ENCODE peak calls at places on chromosomes 2 and 18, in four cellular contexts. F is GM12878, W is K562, V is HepG2. J is an unnamed sample.

GRCh38 chr2:1611886-1612285 is 132.4 kb downstream of the PXDN start:
- DNase-seq in F (no peak), W (no peak), V (no peak), J (no peak)

GRCh38 chr2:180130403-180130802 is 123.3 kb upstream of the CWC22 start:
- DNase-seq in F (no peak), W (no peak), V (no peak), J (no peak)

GRCh38 chr2:165609672-165610071 is 140.2 kb downstream of the CSRNP3 start:
- DNase-seq in F (no peak), W (no peak), V (no peak), J (no peak)

GRCh38 chr2:108947271-108947907 is 41.6 kb downstream of the EDAR start:
- DNase-seq in F (no peak), W (no peak), V (no peak), J (no peak)

GRCh38 chr2:34029073-34029472 is 430.0 kb upstream of the FAM98A start:
- DNase-seq in F (no peak), W (no peak), V (no peak), J (no peak)

GRCh38 chr2:158079672-158080071 is 22.0 kb upstream of the UPP2 start:
- DNase-seq in F (no peak), W (no peak), V (peak), J (no peak)

GRCh38 chr2:61421611-61422010 is 49.3 kb downstream of the USP34 start:
- DNase-seq in F (no peak), W (no peak), V (no peak), J (no peak)

GRCh38 chr2:178553047-178553446 is 72.8 kb downstream of the PLEKHA3 start:
- DNase-seq in F (no peak), W (no peak), V (no peak), J (no peak)

GRCh38 chr2:237790353-237790752 is 8.2 kb upstream of the RBM44 start:
- DNase-seq in F (no peak), W (no peak), V (no peak), J (no peak)

GRCh38 chr18:73240899-73241298 is 373.1 kb upstream of the NETO1 start:
- DNase-seq in F (no peak), W (no peak), V (no peak), J (no peak)

GRCh38 chr18:12630136-12630535 is 27.8 kb downstream of the SPIRE1 start:
- DNase-seq in F (no peak), W (no peak), V (no peak), J (no peak)

GRCh38 chr2:197873293-197873701 is 68.9 kb downstream of the PLCL1 start:
- DNase-seq in F (no peak), W (no peak), V (no peak), J (peak)

GRCh38 chr2:17084882-17085281 is 419.2 kb upstream of the CYRIA start:
- DNase-seq in F (no peak), W (no peak), V (no peak), J (no peak)

GRCh38 chr2:6370753-6371152 is 495.0 kb downstream of the CMPK2 start:
- DNase-seq in F (no peak), W (no peak), V (no peak), J (no peak)

GRCh38 chr2:236875906-236876505 is 209.7 kb upstream of the COPS8 start:
- DNase-seq in F (no peak), W (no peak), V (no peak), J (no peak)

GRCh38 chr2:119755906-119756305 is 3.8 kb upstream of the PTPN4 start:
- DNase-seq in F (no peak), W (no peak), V (no peak), J (no peak)

GRCh38 chr18:59005266-59005665 is 134.4 kb upstream of the SEC11C start:
- DNase-seq in F (no peak), W (no peak), V (no peak), J (no peak)

GRCh38 chr2:634670-635395 is 42.4 kb downstream of the TMEM18 start:
- DNase-seq in F (no peak), W (no peak), V (peak), J (no peak)

GRCh38 chr2:168494190-168494711 is 38.2 kb downstream of the CERS6 start:
- DNase-seq in F (no peak), W (peak), V (peak), J (peak)

GRCh38 chr18:35458271-35458670 is 39.5 kb downstream of the INO80C start:
- DNase-seq in F (no peak), W (no peak), V (peak), J (no peak)

GRCh38 chr2:69616755-69617154 is 26.8 kb downstream of the AAK1 start:
- DNase-seq in F (no peak), W (no peak), V (no peak), J (no peak)

GRCh38 chr2:216557820-216558219 is 59.2 kb downstream of the RPL37A start:
- DNase-seq in F (no peak), W (no peak), V (no peak), J (no peak)

GRCh38 chr2:62362561-62362960 is 143.4 kb downstream of the TMEM17 start:
- DNase-seq in F (no peak), W (no peak), V (no peak), J (peak)

GRCh38 chr18:3604626-3605408 is 154.8 kb downstream of the TGIF1 start:
- DNase-seq in F (peak), W (no peak), V (peak), J (no peak)

GRCh38 chr2:101688266-101688665 is 9.2 kb upstream of the MAP4K4 start:
- DNase-seq in F (no peak), W (no peak), V (no peak), J (no peak)

GRCh38 chr2:177531706-177532105 is 139.1 kb downstream of the AGPS start:
- DNase-seq in F (no peak), W (no peak), V (no peak), J (no peak)

GRCh38 chr18:10009321-10010144 is 95.7 kb downstream of the VAPA start:
- DNase-seq in F (no peak), W (no peak), V (no peak), J (no peak)

GRCh38 chr2:73965053-73965452 is 19.7 kb upstream of the TET3 start:
- DNase-seq in F (no peak), W (no peak), V (no peak), J (no peak)

GRCh38 chr2:84901593-84902120 is 3.8 kb upstream of the TMSB10 start:
- DNase-seq in F (no peak), W (no peak), V (no peak), J (no peak)

GRCh38 chr2:79512442-79513401 is at the start of gene CTNNA2:
- DNase-seq in F (no peak), W (peak), V (peak), J (peak)

GRCh38 chr2:33122726-33123125 is 176.0 kb downstream of the LTBP1 start:
- DNase-seq in F (no peak), W (peak), V (no peak), J (no peak)

GRCh38 chr2:39625193-39625926 is 40.4 kb upstream of the TMEM178A start:
- DNase-seq in F (no peak), W (no peak), V (no peak), J (no peak)

GRCh38 chr18:66393463-66393862 is 210.4 kb downstream of the CDH19 start:
- DNase-seq in F (no peak), W (no peak), V (no peak), J (no peak)

GRCh38 chr18:55248497-55248896 is 289.2 kb upstream of the CCDC68 start:
- DNase-seq in F (no peak), W (no peak), V (no peak), J (no peak)

GRCh38 chr18:50446629-50447028 is 71.8 kb downstream of the SKA1 start:
- DNase-seq in F (no peak), W (no peak), V (no peak), J (no peak)

GRCh38 chr2:203804070-203804469 is 63.5 kb upstream of the CTLA4 start:
- DNase-seq in F (no peak), W (no peak), V (no peak), J (no peak)

GRCh38 chr18:62784338-62784965 is 69.1 kb downstream of the PHLPP1 start:
- DNase-seq in F (no peak), W (no peak), V (no peak), J (no peak)

GRCh38 chr18:12777543-12777942 is 74.7 kb downstream of the PSMG2 start:
- DNase-seq in F (no peak), W (no peak), V (no peak), J (peak)

GRCh38 chr2:106129592-106129991 is 64.5 kb downstream of the UXS1 start:
- DNase-seq in F (no peak), W (no peak), V (no peak), J (no peak)

GRCh38 chr2:144201126-144201525 is 318.8 kb downstream of the ZEB2 start:
- DNase-seq in F (no peak), W (no peak), V (no peak), J (no peak)

DNA sequence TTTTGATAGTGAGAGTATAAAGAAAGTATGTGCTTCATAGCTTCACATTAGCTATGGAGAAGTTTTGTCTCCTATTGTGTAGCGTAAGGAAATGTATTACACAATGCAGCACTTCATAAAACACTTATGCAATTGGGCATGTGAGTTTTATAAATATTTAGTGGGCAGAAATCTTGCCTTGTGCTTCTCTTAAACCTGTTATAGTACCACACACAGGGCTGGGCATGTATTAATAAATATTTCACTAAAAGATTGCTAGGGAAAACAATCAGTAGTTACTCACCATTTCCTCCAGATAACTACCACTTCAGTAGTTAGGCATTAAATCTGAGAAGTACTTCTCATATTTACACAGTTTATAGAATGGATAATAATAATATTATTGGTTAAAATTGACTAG is 1080.8 kb upstream of the PIK3C3 start:
- DNase-seq in F (no peak), W (no peak), V (no peak), J (no peak)
- TF ChIP-seq CREM in F (no peak), W (no peak), V (no peak), J (no peak)

GRCh38 chr18:75142677-75143076 is 66.3 kb downstream of the PTGR3 start:
- DNase-seq in F (no peak), W (no peak), V (no peak), J (no peak)
- TF ChIP-seq CREB1 in F (no peak), W (no peak), V (no peak), J (no peak)

GRCh38 chr2:187174582-187174981 is 273.5 kb downstream of the CALCRL start:
- DNase-seq in F (no peak), W (peak), V (peak), J (no peak)
- TF ChIP-seq CREM in F (no peak), W (no peak), V (no peak), J (no peak)

GRCh38 chr2:86081724-86082123 is 24.0 kb downstream of the POLR1A start:
- DNase-seq in F (no peak), W (no peak), V (no peak), J (no peak)

GRCh38 chr2:86082768-86083167 is 22.9 kb downstream of the POLR1A start:
- DNase-seq in F (no peak), W (no peak), V (no peak), J (no peak)

GRCh38 chr2:86078801-86079545 is 26.7 kb downstream of the POLR1A start:
- DNase-seq in F (no peak), W (no peak), V (no peak), J (no peak)

GRCh38 chr2:86074811-86075210 is 30.9 kb downstream of the POLR1A start:
- DNase-seq in F (no peak), W (no peak), V (no peak), J (no peak)

DNA sequence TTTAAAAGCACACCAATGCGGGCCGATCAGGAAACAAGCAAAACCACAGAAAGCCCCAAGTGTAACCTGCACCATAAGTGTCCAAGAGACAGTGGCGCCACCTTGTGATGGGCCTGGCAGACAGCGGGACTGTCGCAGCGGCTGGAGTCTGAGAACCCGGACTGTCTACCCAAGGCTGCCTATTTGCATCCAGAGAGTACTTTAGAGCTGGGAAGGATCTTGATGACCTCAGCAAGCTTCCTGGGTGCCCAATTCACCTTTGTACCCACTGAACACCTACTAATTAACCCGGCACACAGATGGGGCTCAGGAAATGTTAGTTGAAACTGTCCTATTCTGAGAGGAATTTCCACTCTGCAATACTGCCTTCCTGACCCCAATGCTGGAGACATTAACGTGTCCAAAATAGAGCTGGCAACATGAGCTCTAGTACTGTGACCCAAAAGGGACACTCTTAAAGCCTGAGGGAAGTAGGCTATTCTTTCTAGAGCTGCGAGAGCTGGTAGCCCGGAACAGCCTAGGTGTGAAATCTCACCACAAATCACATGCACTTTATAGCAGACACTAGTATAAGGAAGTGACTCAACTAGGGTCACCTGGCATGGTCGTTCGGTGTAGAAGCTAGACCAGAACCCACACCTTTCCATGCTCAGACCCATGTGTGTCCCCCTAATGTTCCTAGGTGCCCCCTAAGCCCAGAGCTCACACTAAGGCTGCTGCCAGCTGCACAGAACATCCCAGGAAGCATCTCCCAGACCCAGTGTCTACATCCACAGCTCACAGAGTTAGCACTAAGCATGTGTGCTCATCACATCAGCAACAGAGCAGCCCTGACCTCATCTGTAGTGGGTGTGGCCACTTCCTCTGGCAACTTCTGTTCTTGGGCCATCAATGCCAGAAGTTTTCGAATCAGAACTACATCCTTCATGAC is 25.4 kb downstream of the POLR1A start:
- DNase-seq in F (peak), W (peak), V (peak), J (peak)
- TF ChIP-seq CREB1 in F (no peak), W (no peak), V (no peak), J (no peak)

GRCh38 chr2:234422895-234423505 is 73.9 kb downstream of the ARL4C start:
- DNase-seq in F (no peak), W (no peak), V (no peak), J (no peak)

GRCh38 chr2:234419726-234420125 is 77.2 kb downstream of the ARL4C start:
- DNase-seq in F (no peak), W (no peak), V (no peak), J (no peak)

GRCh38 chr2:234420406-234420805 is 76.5 kb downstream of the ARL4C start:
- DNase-seq in F (no peak), W (no peak), V (peak), J (no peak)

GRCh38 chr2:234423884-234424283 is 73.0 kb downstream of the ARL4C start:
- DNase-seq in F (no peak), W (no peak), V (no peak), J (no peak)

DNA sequence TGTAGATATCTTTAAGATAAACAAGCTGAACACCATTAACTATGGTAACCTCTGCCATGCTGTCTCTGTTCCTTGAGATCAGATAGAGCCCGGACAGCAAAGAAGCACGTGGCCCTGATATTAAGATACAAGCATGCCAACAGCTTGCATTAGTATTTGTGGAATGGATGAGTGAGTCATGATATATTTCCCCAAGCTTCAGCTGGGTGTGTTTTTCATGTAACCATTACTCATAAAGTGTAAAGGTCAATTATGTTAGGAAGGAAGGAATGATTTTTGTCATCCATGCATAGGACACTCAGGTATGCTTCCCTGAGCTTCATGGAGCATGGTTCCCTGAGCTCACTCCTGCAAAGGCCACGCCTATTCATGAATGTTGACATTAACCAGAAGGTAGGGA is 74.6 kb downstream of the ARL4C start:
- DNase-seq in F (no peak), W (no peak), V (peak), J (no peak)
- TF ChIP-seq CREM in F (no peak), W (no peak), V (no peak), J (no peak)

GRCh38 chr18:33755918-33756590 is 178.0 kb downstream of the ASXL3 start:
- DNase-seq in F (no peak), W (no peak), V (no peak), J (no peak)
- TF ChIP-seq CREB1 in F (peak), W (no peak), V (no peak), J (no peak)

DNA sequence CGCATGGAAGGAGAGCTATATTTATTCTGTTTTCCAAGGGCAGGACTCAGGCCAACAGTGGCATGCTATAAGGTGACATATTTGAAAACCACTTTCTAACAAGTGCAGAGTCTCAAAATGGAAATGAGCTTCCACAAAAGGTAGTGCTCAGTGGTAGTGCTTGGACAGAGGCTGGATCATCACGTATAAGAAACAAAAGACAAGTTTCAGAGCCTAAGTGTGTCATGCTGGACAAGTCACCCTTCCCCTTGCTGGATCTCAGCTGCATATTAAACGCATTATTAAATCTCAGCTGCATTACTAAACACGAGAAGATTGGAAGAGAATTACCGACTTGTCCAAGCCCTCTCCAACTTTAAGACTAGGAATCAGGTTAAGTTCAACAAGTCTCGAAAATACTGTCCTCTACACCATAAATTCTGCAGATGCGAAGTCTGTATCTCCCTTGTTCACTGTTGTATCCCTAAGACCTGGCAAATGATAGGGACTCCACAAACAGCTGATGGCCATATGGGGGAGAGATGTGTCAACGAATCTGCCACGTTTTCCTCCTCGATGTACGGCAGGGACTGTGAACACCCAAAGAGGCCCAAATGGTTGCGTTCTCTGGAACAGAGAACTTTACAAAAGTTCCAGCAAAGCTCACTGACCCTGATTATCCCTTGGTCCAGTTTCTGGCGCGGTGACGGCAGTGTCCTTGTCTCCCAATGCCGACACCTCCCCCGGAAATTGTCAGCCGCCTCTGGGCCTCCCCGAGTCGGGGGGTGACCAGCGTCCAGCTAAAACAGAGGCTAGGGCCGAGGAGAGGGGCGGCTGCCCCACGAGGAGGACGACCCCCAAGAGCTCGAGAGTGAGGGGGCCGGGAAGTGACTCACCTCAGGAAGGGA is 611 bp downstream of the NOL10 start:
- DNase-seq in F (no peak), W (peak), V (no peak), J (no peak)
- TF ChIP-seq CREM in F (no peak), W (no peak), V (no peak), J (no peak)

DNA sequence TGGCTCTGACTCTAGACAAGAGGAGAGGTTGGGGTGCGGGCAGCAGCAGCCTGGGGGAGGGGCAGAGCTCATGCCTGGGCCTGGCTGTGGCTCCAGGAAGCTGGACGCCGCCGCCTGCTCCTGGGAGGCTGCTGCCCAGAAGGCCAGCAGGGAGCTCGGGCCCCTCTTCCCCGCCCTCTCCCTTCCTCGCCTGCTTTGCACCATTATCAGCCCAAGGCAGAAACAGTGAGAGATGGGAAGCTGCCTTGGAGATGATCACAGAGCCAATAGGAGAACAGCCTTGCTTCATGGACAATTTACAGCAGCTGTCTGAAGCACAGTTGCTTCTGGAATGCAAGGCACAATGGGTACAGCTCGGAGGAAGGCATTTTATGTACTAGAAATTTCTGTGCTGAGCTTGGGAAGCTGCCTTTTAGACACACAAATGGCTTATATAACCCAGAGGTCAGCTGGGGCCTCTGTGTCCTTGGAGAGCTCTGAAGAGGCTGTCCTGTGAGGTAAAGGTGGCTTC is 55.3 kb upstream of the AFF3 start:
- DNase-seq in F (no peak), W (peak), V (no peak), J (peak)
- TF ChIP-seq CREB1 in F (no peak), W (no peak), V (no peak), J (no peak)

J was measured in WTC11.